ENCODE peak calls at places on chromosome 14, in five cellular contexts. U is GM10248; A is naive thymus-derived CD8-positive, alpha-beta T cell; S is right cardiac atrium; N is GM04504. H is an unnamed sample.
A peak's percentile ranks its signal among the peaks of the same experiment; 100 is the strongest.

GRCh38 chr14:53519137-53519536 is 366.0 kb upstream of the DDHD1 start:
- DNase-seq in U (no peak), A (no peak), S (no peak), N (no peak), H (no peak)

GRCh38 chr14:59333668-59334067 is 131.5 kb downstream of the GPR135 start:
- DNase-seq in U (no peak), A (no peak), S (no peak), N (peak; percentile 97), H (no peak)

GRCh38 chr14:61479746-61480502 is 158.5 kb downstream of the PRKCH start:
- DNase-seq in U (no peak), A (no peak), S (no peak), N (no peak), H (no peak)

GRCh38 chr14:50363734-50364113 is 33.0 kb downstream of the CDKL1 start:
- DNase-seq in U (peak; percentile 69), A (peak; percentile 61), S (no peak), N (no peak), H (no peak)

GRCh38 chr14:102917469-102918211 is 4.8 kb upstream of the AMN start:
- DNase-seq in U (peak; percentile 84), A (peak; percentile 62), S (peak; percentile 80), N (peak; percentile 3), H (no peak)

GRCh38 chr14:79564371-79564770 is 646.9 kb downstream of the DIO2 start:
- DNase-seq in U (no peak), A (no peak), S (no peak), N (no peak), H (no peak)

GRCh38 chr14:37894463-37894862 is 299.0 kb downstream of the TTC6 start:
- DNase-seq in U (no peak), A (no peak), S (no peak), N (no peak), H (no peak)

GRCh38 chr14:105818712-105819005 is 292.3 kb downstream of the TMEM121 start:
- DNase-seq in U (no peak), A (no peak), S (no peak), N (no peak), H (no peak)

GRCh38 chr14:99159341-99160340 is 112.4 kb downstream of the BCL11B start:
- DNase-seq in U (no peak), A (no peak), S (no peak), N (no peak), H (no peak)